ENCODE peak calls at places on chromosome 22, in four cellular contexts. G is HFFc6, C is tibial nerve, S is IMR-90. M is an unnamed sample.

GRCh38 chr22:18096823-18097222 is 13.8 kb upstream of the TUBA8 start:
- DNase-seq in G (no peak), C (no peak), S (no peak), M (no peak)

GRCh38 chr22:44133901-44134511 is 46.7 kb upstream of the PARVG start:
- DNase-seq in G (no peak), C (peak; percentile 8), S (no peak), M (no peak)

GRCh38 chr22:36330655-36331305 is 57.0 kb downstream of the MYH9 start:
- DNase-seq in G (peak; percentile 65), C (no peak), S (peak; percentile 63), M (no peak)

GRCh38 chr22:45069925-45070324 is 60.1 kb upstream of the PHF21B start:
- DNase-seq in G (no peak), C (no peak), S (no peak), M (no peak)

GRCh38 chr22:31853736-31854500 is 90.4 kb upstream of the YWHAH start:
- DNase-seq in G (no peak), C (no peak), S (peak; percentile 30), M (no peak)

GRCh38 chr22:50201191-50202129 is 649 bp downstream of the SELENOO start:
- DNase-seq in G (no peak), C (no peak), S (no peak), M (no peak)

GRCh38 chr22:19959043-19959586 is 17.5 kb upstream of the TXNRD2 start:
- DNase-seq in G (no peak), C (peak; percentile 59), S (peak; percentile 39), M (no peak)

GRCh38 chr22:35752172-35752832 is 34.6 kb downstream of the APOL5 start:
- DNase-seq in G (no peak), C (no peak), S (no peak), M (no peak)

GRCh38 chr22:42914511-42915076 is 57.5 kb upstream of the ARFGAP3 start:
- DNase-seq in G (no peak), C (no peak), S (no peak), M (no peak)

GRCh38 chr22:39431216-39431801 is 25.5 kb upstream of the MGAT3 start:
- DNase-seq in G (no peak), C (no peak), S (no peak), M (no peak)

GRCh38 chr22:42314709-42315391 is 44.4 kb upstream of the TCF20 start:
- DNase-seq in G (no peak), C (no peak), S (no peak), M (no peak)

GRCh38 chr22:36083056-36083455 is 54.4 kb upstream of the RBFOX2 start:
- DNase-seq in G (no peak), C (no peak), S (no peak), M (no peak)

GRCh38 chr22:37449281-37449680 is 22.0 kb upstream of the ELFN2 start:
- DNase-seq in G (no peak), C (no peak), S (no peak), M (no peak)

GRCh38 chr22:37008365-37008764 is 10.9 kb downstream of the TST start:
- DNase-seq in G (no peak), C (no peak), S (no peak), M (no peak)

GRCh38 chr22:38397189-38398097 is 57.6 kb downstream of the KCNJ4 start:
- DNase-seq in G (no peak), C (peak; percentile 23), S (no peak), M (peak; percentile 26)

GRCh38 chr22:39148727-39149535 is 3.5 kb downstream of the CBX7 start:
- DNase-seq in G (no peak), C (peak; percentile 69), S (no peak), M (peak; percentile 89)

GRCh38 chr22:41928416-41929157 is 2.0 kb upstream of the TNFRSF13C start:
- DNase-seq in G (no peak), C (no peak), S (no peak), M (no peak)

GRCh38 chr22:50027639-50028537 is 15.3 kb upstream of the IL17REL start:
- DNase-seq in G (peak; percentile 11), C (no peak), S (peak; percentile 13), M (no peak)

GRCh38 chr22:49751968-49752597 is 75.6 kb downstream of the BRD1 start:
- DNase-seq in G (no peak), C (no peak), S (no peak), M (no peak)

GRCh38 chr22:39219071-39220050 is 25.4 kb downstream of the PDGFB start:
- DNase-seq in G (no peak), C (no peak), S (no peak), M (no peak)

GRCh38 chr22:30160926-30161546 is 80.8 kb downstream of the HORMAD2 start:
- DNase-seq in G (no peak), C (no peak), S (no peak), M (no peak)

GRCh38 chr22:44002324-44002723 is 21.8 kb upstream of the PARVB start:
- DNase-seq in G (no peak), C (no peak), S (no peak), M (no peak)

GRCh38 chr22:40213478-40213877 is 35.8 kb downstream of the TNRC6B start:
- DNase-seq in G (no peak), C (no peak), S (no peak), M (no peak)

GRCh38 chr22:31956360-31956759 is 12.0 kb downstream of the YWHAH start:
- DNase-seq in G (no peak), C (no peak), S (no peak), M (no peak)

DNA sequence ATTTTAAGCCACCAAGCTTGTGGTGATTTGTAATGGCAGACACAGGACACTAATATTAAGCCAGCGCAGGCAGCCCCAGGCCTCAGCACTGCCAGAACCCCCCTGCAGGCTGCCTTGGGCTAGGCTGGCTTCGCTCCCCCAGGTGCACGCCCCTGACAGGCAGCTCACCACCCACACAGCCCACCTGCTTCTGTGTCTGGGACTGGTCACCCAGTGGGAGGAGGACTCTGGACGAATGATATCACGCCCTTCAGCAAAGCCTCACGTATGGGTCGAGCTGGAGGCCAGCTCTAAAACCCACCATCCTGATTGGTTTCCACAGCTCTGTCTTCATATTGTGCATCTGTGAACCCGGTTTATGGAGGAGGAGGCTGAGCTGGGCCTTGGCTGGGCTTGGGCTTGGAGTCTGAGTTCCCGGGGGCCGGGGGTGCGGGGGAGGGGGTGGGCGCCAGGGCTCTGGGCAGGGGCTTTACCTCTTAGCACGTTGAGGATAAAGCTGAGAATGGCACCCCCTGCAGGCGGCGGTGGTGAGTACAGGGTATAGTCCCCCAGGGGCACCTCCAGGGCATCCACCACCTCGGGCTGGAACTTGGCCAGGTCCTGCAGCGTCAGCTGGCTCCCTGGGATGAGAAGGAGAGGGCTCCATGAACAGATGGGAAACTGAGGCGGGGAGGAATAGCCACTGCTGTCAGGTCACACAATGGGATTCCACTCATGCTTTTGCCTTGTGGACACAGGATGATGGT is 13.8 kb downstream of the GGT5 start:
- DNase-seq in G (no peak), C (no peak), S (no peak), M (peak; percentile 80)
- TF ChIP-seq CTCF in G (peak; percentile 66), C (no peak), S (peak; percentile 30), M (peak; percentile 69)

DNA sequence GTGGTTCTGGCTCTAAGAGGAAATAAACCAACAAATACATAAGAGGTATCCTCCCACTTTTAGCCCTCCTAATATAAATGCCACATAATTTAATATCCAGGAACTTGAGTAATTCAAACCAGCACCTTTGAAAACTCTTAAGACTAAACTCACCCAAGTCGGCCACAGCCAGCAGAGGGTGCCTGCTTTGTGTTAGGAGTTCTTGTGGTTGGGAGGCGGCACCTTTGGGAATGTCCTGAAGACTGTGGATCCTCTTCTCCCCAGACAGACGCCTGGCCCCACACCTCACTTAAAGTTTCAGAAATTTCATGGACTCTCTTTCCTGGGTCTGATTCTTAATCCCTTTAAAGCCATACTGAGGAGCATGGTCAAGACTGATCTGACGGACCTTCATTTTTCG is 169.0 kb downstream of the TBC1D22A start:
- DNase-seq in G (peak; percentile 5), C (no peak), S (no peak), M (no peak)
- TF ChIP-seq CTCF in G (peak; percentile 30), C (no peak), S (peak; percentile 22), M (no peak)

DNA sequence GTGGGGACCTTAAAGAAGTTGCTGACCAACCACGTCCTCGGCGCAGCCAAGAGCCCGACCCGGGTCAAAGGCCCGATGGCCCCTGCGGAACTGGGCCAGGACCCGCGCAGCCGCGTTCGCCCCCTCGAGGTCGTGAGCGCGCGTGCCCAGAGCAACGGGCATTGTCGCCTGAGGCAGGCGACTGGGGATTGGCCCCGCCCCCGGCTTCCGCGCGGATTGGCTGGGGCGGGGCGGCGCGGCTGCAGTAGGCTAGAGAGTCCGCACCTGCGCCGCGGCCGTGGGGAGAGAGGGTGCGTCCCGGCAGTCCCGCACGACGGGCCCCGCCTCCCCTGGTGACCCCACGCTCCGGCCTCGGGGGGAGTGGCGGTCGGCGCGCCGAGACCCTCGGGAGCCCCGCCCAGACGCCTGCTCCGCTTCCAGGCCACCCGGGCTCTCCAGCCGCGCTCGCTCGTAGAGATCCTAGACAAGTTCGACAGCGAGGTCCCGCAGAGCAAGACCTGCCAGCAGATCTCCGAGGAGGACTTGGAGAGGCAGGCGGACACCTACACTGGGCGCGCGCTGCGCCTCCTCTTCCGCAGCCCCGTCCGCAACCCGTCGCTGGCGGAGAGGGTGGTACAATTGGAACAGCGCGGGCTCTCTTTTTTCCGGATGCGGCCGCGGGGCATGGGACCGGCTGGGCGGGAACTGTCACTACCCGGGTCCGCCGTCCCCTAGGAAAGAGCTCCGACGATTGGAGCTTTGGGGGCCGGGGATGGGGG is 8.3 kb upstream of the PPIL2 start:
- DNase-seq in G (no peak), C (no peak), S (peak; percentile 8), M (peak; percentile 97)
- TF ChIP-seq CTCF in G (no peak), C (no peak), S (no peak), M (peak; percentile 33)

GRCh38 chr22:26797910-26798309 is 140.5 kb downstream of the MIAT start:
- DNase-seq in G (no peak), C (no peak), S (no peak), M (no peak)
- TF ChIP-seq CTCF in G (peak; percentile 37), C (no peak), S (no peak), M (no peak)

GRCh38 chr22:22520020-22520656 is at the start of gene ZNF280A:
- DNase-seq in G (no peak), C (peak; percentile 42), S (no peak), M (no peak)
- TF ChIP-seq CTCF in G (no peak), C (no peak), S (no peak), M (no peak)